ENCODE peak calls at places on chromosomes 6 and 20, in ten cellular contexts. V is IMR-90, Q is pancreas, I is stomach, G is mesenchymal stem cell, F is PC-3, A is neuronal stem cell, L is spleen, S is GM23248, C is iPS DF 6.9. H is an unnamed sample. For H3K27me3 and H3K4me1, the result is how much of the 10 kb centered on the place peaks cover.

GRCh38 chr6:88808381-88808780 is 155.0 kb downstream of the RNGTT start:
- DNase-seq in V (no peak), Q (no peak), I (no peak), G (no peak), F (no peak), A (no peak), L (no peak), S (no peak), C (no peak), H (no peak)

GRCh38 chr6:108127826-108128225 is 38.0 kb upstream of the NR2E1 start:
- DNase-seq in V (no peak), Q (no peak), I (no peak), G (peak), F (peak), A (no peak), L (no peak), S (peak), C (no peak), H (peak)

GRCh38 chr6:169162249-169162967 is 91.2 kb downstream of the THBS2 start:
- DNase-seq in V (no peak), Q (no peak), I (peak), G (no peak), F (no peak), A (no peak), L (no peak), S (peak), C (no peak), H (no peak)

GRCh38 chr20:2631228-2631627 is 21.2 kb upstream of the NOP56 start:
- DNase-seq in V (no peak), Q (no peak), I (no peak), G (no peak), F (peak), A (no peak), L (no peak), S (peak), C (no peak), H (no peak)

GRCh38 chr6:6968357-6968730 is 139.4 kb upstream of the RREB1 start:
- DNase-seq in V (no peak), Q (no peak), I (no peak), G (peak), F (no peak), A (no peak), L (no peak), S (no peak), C (no peak), H (no peak)

GRCh38 chr6:6057442-6058053 is 50.8 kb upstream of the NRN1 start:
- DNase-seq in V (no peak), Q (no peak), I (no peak), G (peak), F (peak), A (peak), L (no peak), S (peak), C (peak), H (no peak)

GRCh38 chr20:53126185-53126584 is 154.0 kb downstream of the TSHZ2 start:
- DNase-seq in V (no peak), Q (no peak), I (no peak), G (no peak), F (no peak), A (no peak), L (no peak), S (no peak), C (no peak), H (no peak)

GRCh38 chr6:169323221-169323620 is 69.6 kb upstream of the THBS2 start:
- DNase-seq in V (no peak), Q (no peak), I (no peak), G (no peak), F (no peak), A (no peak), L (no peak), S (no peak), C (no peak), H (no peak)

GRCh38 chr6:40706222-40706621 is 119.1 kb upstream of the LRFN2 start:
- DNase-seq in V (no peak), Q (no peak), I (no peak), G (no peak), F (no peak), A (peak), L (peak), S (no peak), C (no peak), H (no peak)

GRCh38 chr6:32057966-32058365 is 19.8 kb downstream of the CYP21A2 start:
- DNase-seq in V (no peak), Q (no peak), I (no peak), G (no peak), F (no peak), A (no peak), L (no peak), S (no peak), C (no peak), H (no peak)

GRCh38 chr20:31894980-31895675 is 24.7 kb downstream of the TTLL9 start:
- DNase-seq in V (peak), Q (no peak), I (peak), G (peak), F (peak), A (no peak), L (no peak), S (peak), C (no peak), H (peak)

GRCh38 chr20:14142171-14142570 is 146.9 kb downstream of the MACROD2 start:
- DNase-seq in V (peak), Q (no peak), I (peak), G (peak), F (peak), A (peak), L (no peak), S (peak), C (peak), H (peak)

GRCh38 chr6:144234935-144235334 is 50.2 kb upstream of the UTRN start:
- DNase-seq in V (no peak), Q (no peak), I (no peak), G (no peak), F (no peak), A (no peak), L (no peak), S (no peak), C (peak), H (no peak)

GRCh38 chr20:46715292-46715756 is 5.9 kb downstream of the SLC2A10 start:
- DNase-seq in V (peak), Q (no peak), I (peak), G (peak), F (peak), A (no peak), L (no peak), S (peak), C (no peak), H (no peak)

GRCh38 chr6:98783578-98783977 is 50.8 kb upstream of the POU3F2 start:
- DNase-seq in V (no peak), Q (no peak), I (no peak), G (no peak), F (no peak), A (no peak), L (no peak), S (no peak), C (no peak), H (no peak)
- H3K27me3 ChIP-seq in V (under half), Q (under half), I (half or more), G (under half), F (half or more), A (under half), L (under half), S (under half), C (under half), H (under half)

GRCh38 chr6:39218868-39219567 is 10.3 kb downstream of the KCNK5 start:
- DNase-seq in V (no peak), Q (no peak), I (no peak), G (no peak), F (no peak), A (no peak), L (no peak), S (peak), C (no peak), H (no peak)
- H3K4me1 ChIP-seq in V (under half), Q (under half), I (under half), G (under half), F (under half), A (under half), L (under half), S (under half), C (under half), H (under half)

GRCh38 chr6:44473870-44474631 is 86.5 kb downstream of the CDC5L start:
- DNase-seq in V (no peak), Q (no peak), I (no peak), G (no peak), F (no peak), A (no peak), L (no peak), S (no peak), C (no peak), H (no peak)
- H3K27me3 ChIP-seq in V (under half), Q (under half), I (under half), G (under half), F (under half), A (under half), L (under half), S (under half), C (under half), H (under half)

GRCh38 chr20:45361794-45362193 is 1.2 kb upstream of the SYS1 start:
- DNase-seq in V (no peak), Q (no peak), I (no peak), G (no peak), F (no peak), A (no peak), L (no peak), S (no peak), C (no peak), H (no peak)

GRCh38 chr20:45365444-45365970 is 2.6 kb downstream of the SYS1 start:
- DNase-seq in V (no peak), Q (no peak), I (no peak), G (no peak), F (no peak), A (no peak), L (no peak), S (no peak), C (no peak), H (no peak)

GRCh38 chr20:45366192-45366591 is 3.2 kb downstream of the SYS1 start:
- DNase-seq in V (no peak), Q (no peak), I (no peak), G (no peak), F (no peak), A (no peak), L (no peak), S (no peak), C (no peak), H (no peak)

GRCh38 chr20:45363611-45364492 is 896 bp downstream of the SYS1 start:
- DNase-seq in V (no peak), Q (no peak), I (no peak), G (no peak), F (no peak), A (no peak), L (no peak), S (peak), C (no peak), H (no peak)

DNA sequence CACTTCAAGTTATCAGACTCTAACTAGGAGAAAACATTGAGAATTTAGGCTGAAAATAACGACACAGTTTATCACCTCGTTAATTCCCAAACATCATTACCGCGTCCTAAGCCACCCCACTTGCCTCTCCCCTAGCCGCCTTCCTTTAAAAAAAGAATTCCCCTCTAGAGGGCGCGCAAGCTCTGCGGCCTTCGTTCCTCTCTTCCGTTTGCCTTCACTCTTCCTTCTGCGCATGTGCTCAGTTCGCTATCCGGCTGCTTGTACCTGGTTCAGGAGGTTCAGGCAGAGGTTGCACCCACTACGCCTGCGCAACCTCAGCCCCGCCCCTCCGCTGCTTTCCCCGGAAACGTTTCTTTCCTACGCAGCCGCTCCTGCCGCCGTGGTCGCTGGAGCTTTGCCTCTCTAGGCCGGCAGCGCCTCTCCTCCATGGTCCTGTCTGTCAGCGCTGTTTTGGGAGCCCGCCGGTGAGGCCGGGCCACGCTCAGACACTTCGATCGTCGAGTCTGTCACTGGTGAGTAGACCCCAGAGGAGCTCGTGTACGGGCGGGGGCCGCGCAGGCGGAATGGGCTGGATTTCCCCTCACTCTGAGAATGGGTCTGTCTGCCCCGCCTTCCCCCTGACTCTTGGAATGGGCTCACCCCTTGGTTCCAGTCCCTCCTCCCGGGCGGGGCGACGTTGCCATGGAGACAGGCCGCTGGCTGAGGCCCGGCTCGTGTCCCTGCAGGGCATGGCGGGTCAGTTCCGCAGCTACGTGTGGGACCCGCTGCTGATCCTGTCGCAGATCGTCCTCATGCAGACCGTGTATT is at the start of gene SYS1:
- DNase-seq in V (peak), Q (peak), I (peak), G (peak), F (peak), A (peak), L (peak), S (peak), C (peak), H (peak)
- H3K4me1 ChIP-seq in V (under half), Q (under half), I (under half), G (under half), F (under half), A (under half), L (under half), S (under half), C (under half), H (under half)

GRCh38 chr6:26331809-26332226 is 33.2 kb upstream of the BTN3A2 start:
- DNase-seq in V (no peak), Q (no peak), I (no peak), G (peak), F (no peak), A (no peak), L (no peak), S (peak), C (no peak), H (no peak)
- H3K27me3 ChIP-seq in V (under half), Q (half or more), I (half or more), G (under half), F (under half), A (under half), L (half or more), S (under half), C (under half), H (under half)

GRCh38 chr6:52532457-52532856 is 44.4 kb downstream of the TRAM2 start:
- DNase-seq in V (peak), Q (no peak), I (no peak), G (no peak), F (peak), A (no peak), L (no peak), S (peak), C (no peak), H (no peak)
- H3K4me1 ChIP-seq in V (under half), Q (under half), I (under half), G (under half), F (under half), A (under half), L (under half), S (half or more), C (under half), H (under half)

DNA sequence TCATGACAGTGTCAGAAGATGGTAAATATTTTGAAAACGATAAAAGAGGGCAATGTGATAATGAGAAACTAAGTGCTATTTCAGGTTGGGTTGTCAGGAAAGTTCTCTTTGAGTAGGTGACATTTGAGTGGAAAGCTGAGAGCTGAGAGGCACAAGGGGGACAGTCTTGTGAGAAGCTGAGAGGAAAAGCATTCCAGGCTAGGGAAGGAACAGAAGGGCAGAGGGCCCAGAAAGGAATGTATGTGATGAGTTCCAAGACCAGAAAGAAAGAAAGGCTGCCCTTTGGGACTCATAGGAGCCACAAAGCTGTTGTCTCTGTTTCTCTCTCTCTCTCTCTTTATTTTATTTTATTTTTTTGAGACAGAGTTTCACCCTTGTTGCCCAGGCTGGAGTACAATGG is 7.6 kb upstream of the RNF182 start:
- DNase-seq in V (no peak), Q (no peak), I (no peak), G (peak), F (no peak), A (no peak), L (no peak), S (no peak), C (no peak), H (no peak)
- H3K27me3 ChIP-seq in V (under half), Q (under half), I (under half), G (under half), F (under half), A (under half), L (under half), S (under half), C (under half), H (under half)

GRCh38 chr6:1855890-1856289 is 246.2 kb downstream of the FOXC1 start:
- DNase-seq in V (no peak), Q (no peak), I (no peak), G (no peak), F (no peak), A (no peak), L (no peak), S (no peak), C (no peak), H (peak)

GRCh38 chr6:1858191-1858590 is 248.5 kb downstream of the FOXC1 start:
- DNase-seq in V (no peak), Q (no peak), I (no peak), G (no peak), F (no peak), A (no peak), L (no peak), S (peak), C (no peak), H (no peak)

GRCh38 chr6:1856381-1856780 is 246.7 kb downstream of the FOXC1 start:
- DNase-seq in V (peak), Q (no peak), I (no peak), G (peak), F (no peak), A (no peak), L (no peak), S (peak), C (no peak), H (peak)

GRCh38 chr6:1860756-1861369 is 251.1 kb downstream of the FOXC1 start:
- DNase-seq in V (no peak), Q (no peak), I (no peak), G (no peak), F (no peak), A (no peak), L (no peak), S (no peak), C (no peak), H (no peak)

GRCh38 chr6:1858865-1859264 is 249.2 kb downstream of the FOXC1 start:
- DNase-seq in V (no peak), Q (no peak), I (no peak), G (no peak), F (no peak), A (no peak), L (no peak), S (no peak), C (no peak), H (no peak)
- H3K4me1 ChIP-seq in V (under half), Q (under half), I (under half), G (under half), F (under half), A (under half), L (under half), S (under half), C (under half), H (under half)

DNA sequence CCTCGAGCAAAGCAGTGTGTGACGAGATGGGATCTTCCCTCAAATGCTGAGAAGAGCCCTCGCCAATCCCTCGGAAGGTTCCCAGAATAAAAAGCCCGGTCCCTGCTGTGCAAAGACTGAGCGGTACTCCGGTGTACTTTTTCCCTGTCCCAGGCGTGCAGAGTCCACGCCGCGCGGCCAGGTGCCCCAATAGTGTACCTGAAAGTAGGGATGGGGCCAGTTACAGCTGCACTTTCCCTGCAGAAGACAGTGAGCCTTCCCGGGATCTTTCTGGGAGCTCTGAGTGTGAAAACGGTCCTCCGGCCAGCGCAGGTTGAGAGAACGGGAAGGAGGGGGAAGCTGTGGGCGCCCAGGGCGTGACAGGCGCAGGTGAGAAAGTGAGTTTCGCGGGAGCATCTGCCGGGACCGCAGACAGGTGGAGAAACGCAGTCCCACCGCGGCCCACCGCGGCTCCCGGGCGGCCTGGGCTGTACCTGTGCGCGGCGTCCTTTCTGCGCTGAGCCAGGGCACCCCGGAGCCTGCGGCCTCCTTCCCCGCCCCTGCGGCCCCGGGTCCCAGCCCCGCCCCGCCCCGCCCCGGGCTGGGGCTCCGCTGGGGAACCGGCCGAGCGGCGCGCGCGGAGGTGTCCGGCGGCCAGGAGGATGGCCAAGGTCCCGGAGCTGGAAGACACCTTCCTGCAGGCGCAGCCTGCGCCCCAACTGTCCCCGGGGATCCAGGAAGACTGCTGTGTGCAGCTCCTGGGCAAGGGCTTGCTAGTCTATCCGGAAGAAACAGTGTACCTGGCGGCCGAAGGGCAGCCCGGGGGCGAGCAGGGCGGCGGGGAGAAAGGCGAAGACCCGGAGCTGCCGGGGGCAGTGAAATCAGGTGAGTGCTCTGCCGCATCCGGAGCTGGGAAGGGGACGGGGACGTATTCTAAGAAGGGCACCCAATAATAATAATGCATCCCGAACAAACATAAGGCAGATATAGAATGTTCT is at the start of gene RFX6:
- DNase-seq in V (no peak), Q (peak), I (peak), G (no peak), F (no peak), A (no peak), L (no peak), S (no peak), C (no peak), H (no peak)
- H3K27me3 ChIP-seq in V (under half), Q (under half), I (under half), G (under half), F (under half), A (half or more), L (under half), S (under half), C (under half), H (half or more)

GRCh38 chr6:42047790-42048405 is 2.4 kb upstream of the TAF8 start:
- DNase-seq in V (no peak), Q (peak), I (no peak), G (no peak), F (no peak), A (no peak), L (peak), S (peak), C (no peak), H (no peak)
- H3K4me1 ChIP-seq in V (under half), Q (under half), I (half or more), G (under half), F (under half), A (under half), L (half or more), S (under half), C (under half), H (under half)